ENCODE peak calls at places on chromosomes 6 and 20, in six cellular contexts. One of them, this sample, is unnamed.

GRCh38 chr6:19327684-19328083 is 509.5 kb upstream of the ID4 start:
- DNase-seq in CD4-positive, alpha-beta memory T cell: no peak
- DNase-seq in iPS DF 6.9: no peak
- DNase-seq in cardiac fibroblast: no peak
- DNase-seq in heart left ventricle: no peak
- DNase-seq in AG10803: no peak
- DNase-seq in this sample: no peak

GRCh38 chr6:15946701-15947390 is 182.0 kb upstream of the MYLIP start:
- DNase-seq in heart left ventricle: no peak
- DNase-seq in iPS DF 6.9: no peak
- DNase-seq in AG10803: no peak
- DNase-seq in CD4-positive, alpha-beta memory T cell: no peak
- DNase-seq in cardiac fibroblast: no peak
- DNase-seq in this sample: no peak

GRCh38 chr6:119536666-119537065 is 187.1 kb upstream of the MAN1A1 start:
- DNase-seq in cardiac fibroblast: no peak
- DNase-seq in iPS DF 6.9: no peak
- DNase-seq in CD4-positive, alpha-beta memory T cell: no peak
- DNase-seq in heart left ventricle: no peak
- DNase-seq in AG10803: no peak
- DNase-seq in this sample: no peak

GRCh38 chr20:5268449-5268848 is 48.3 kb downstream of the PROKR2 start:
- DNase-seq in CD4-positive, alpha-beta memory T cell: no peak
- DNase-seq in cardiac fibroblast: no peak
- DNase-seq in iPS DF 6.9: no peak
- DNase-seq in heart left ventricle: no peak
- DNase-seq in AG10803: no peak
- DNase-seq in this sample: no peak

GRCh38 chr6:133341607-133342158 is 100.5 kb downstream of the EYA4 start:
- DNase-seq in heart left ventricle: no peak
- DNase-seq in CD4-positive, alpha-beta memory T cell: no peak
- DNase-seq in cardiac fibroblast: peak; percentile 87
- DNase-seq in iPS DF 6.9: no peak
- DNase-seq in AG10803: peak; percentile 3
- DNase-seq in this sample: no peak

GRCh38 chr20:4550740-4551139 is 171.0 kb upstream of the PRND start:
- DNase-seq in AG10803: peak; percentile 13
- DNase-seq in heart left ventricle: no peak
- DNase-seq in cardiac fibroblast: peak; percentile 59
- DNase-seq in iPS DF 6.9: no peak
- DNase-seq in CD4-positive, alpha-beta memory T cell: no peak
- DNase-seq in this sample: no peak

GRCh38 chr6:150273457-150274309 is 95.1 kb upstream of the IYD start:
- DNase-seq in AG10803: no peak
- DNase-seq in cardiac fibroblast: no peak
- DNase-seq in CD4-positive, alpha-beta memory T cell: no peak
- DNase-seq in heart left ventricle: no peak
- DNase-seq in iPS DF 6.9: no peak
- DNase-seq in this sample: no peak

GRCh38 chr6:43621078-43621835 is 7.8 kb downstream of the GTPBP2 start:
- DNase-seq in CD4-positive, alpha-beta memory T cell: no peak
- DNase-seq in cardiac fibroblast: no peak
- DNase-seq in heart left ventricle: no peak
- DNase-seq in iPS DF 6.9: no peak
- DNase-seq in AG10803: no peak
- DNase-seq in this sample: no peak

GRCh38 chr6:148239215-148239614 is 103.4 kb upstream of the SASH1 start:
- DNase-seq in heart left ventricle: no peak
- DNase-seq in iPS DF 6.9: no peak
- DNase-seq in AG10803: no peak
- DNase-seq in cardiac fibroblast: no peak
- DNase-seq in CD4-positive, alpha-beta memory T cell: no peak
- DNase-seq in this sample: no peak

GRCh38 chr6:112321882-112322508 is 25.1 kb upstream of the RFPL4B start:
- DNase-seq in cardiac fibroblast: no peak
- DNase-seq in AG10803: no peak
- DNase-seq in CD4-positive, alpha-beta memory T cell: no peak
- DNase-seq in iPS DF 6.9: no peak
- DNase-seq in heart left ventricle: no peak
- DNase-seq in this sample: no peak

GRCh38 chr20:2042400-2042799 is 48.5 kb upstream of the PDYN start:
- DNase-seq in iPS DF 6.9: no peak
- DNase-seq in AG10803: peak; percentile 50
- DNase-seq in cardiac fibroblast: peak; percentile 56
- DNase-seq in CD4-positive, alpha-beta memory T cell: no peak
- DNase-seq in heart left ventricle: no peak
- DNase-seq in this sample: no peak

GRCh38 chr6:9136141-9136865 is 701.0 kb upstream of the SLC35B3 start:
- DNase-seq in AG10803: peak; percentile 80
- DNase-seq in heart left ventricle: no peak
- DNase-seq in iPS DF 6.9: no peak
- DNase-seq in cardiac fibroblast: no peak
- DNase-seq in CD4-positive, alpha-beta memory T cell: no peak
- DNase-seq in this sample: no peak

GRCh38 chr20:20188647-20189046 is 136.3 kb downstream of the CFAP61 start:
- DNase-seq in CD4-positive, alpha-beta memory T cell: no peak
- DNase-seq in iPS DF 6.9: no peak
- DNase-seq in cardiac fibroblast: no peak
- DNase-seq in AG10803: no peak
- DNase-seq in heart left ventricle: no peak
- DNase-seq in this sample: no peak

GRCh38 chr6:44933113-44933512 is 395.0 kb upstream of the RUNX2 start:
- DNase-seq in cardiac fibroblast: no peak
- DNase-seq in heart left ventricle: no peak
- DNase-seq in iPS DF 6.9: no peak
- DNase-seq in CD4-positive, alpha-beta memory T cell: peak; percentile 55
- DNase-seq in AG10803: no peak
- DNase-seq in this sample: no peak
- H3K4me3 ChIP-seq in cardiac fibroblast: no peak overlapping the region
- H3K4me3 ChIP-seq in heart left ventricle: no peak overlapping the region
- H3K4me3 ChIP-seq in iPS DF 6.9: no peak overlapping the region
- H3K4me3 ChIP-seq in CD4-positive, alpha-beta memory T cell: peak overlapping the region; percentile 12
- H3K4me3 ChIP-seq in AG10803: no peak overlapping the region
- H3K4me3 ChIP-seq in this sample: peak overlapping the region; percentile 60

DNA sequence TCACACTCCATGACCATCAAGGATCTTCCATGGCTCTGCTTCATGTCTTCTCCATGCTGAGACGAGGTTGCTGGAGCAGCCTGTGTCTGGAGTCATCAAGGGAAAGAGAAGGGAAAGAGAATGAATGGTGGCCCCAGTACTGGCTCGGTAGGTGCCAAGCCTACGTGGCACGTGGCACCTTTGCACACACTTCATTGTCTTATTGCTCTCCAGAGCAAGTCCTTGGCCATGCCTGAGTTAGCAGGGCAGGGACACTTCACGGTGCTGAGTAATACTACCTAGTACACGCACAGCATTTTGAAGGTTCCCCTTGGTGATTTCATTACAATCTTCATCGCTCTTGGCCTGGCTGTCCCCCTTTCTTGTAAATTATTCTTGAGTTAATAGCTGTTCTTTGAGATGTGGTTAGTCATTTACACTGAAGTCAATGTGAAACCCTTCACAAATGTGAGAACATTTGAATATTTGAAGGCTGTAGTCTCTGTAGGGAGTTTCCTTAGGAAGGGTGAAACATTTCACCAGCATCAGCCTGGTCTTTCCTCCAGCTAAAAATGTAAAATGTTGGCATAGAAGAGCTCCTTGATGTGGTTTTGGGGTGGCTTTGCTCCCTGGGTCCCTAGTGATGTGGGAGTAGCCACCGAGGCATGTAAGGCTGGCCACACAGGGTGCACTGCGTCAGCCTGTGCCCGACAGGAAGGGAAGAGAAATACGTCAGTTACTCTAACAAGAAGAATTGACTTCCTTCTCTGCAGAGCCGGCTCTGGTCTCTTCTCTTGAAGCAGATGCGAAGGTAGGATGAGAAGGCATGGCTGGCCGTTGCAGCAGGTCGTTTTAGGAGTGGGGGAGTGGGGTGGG is at the start of gene SYTL3:
- DNase-seq in heart left ventricle: peak; percentile 70
- DNase-seq in cardiac fibroblast: peak; percentile 88
- DNase-seq in CD4-positive, alpha-beta memory T cell: peak; percentile 94
- DNase-seq in iPS DF 6.9: no peak
- DNase-seq in AG10803: peak; percentile 84
- DNase-seq in this sample: peak; percentile 89
- H3K4me3 ChIP-seq in heart left ventricle: no peak within 1 kb of the TSS
- H3K4me3 ChIP-seq in cardiac fibroblast: no peak within 1 kb of the TSS
- H3K4me3 ChIP-seq in CD4-positive, alpha-beta memory T cell: no peak within 1 kb of the TSS
- H3K4me3 ChIP-seq in iPS DF 6.9: no peak within 1 kb of the TSS
- H3K4me3 ChIP-seq in AG10803: no peak within 1 kb of the TSS
- H3K4me3 ChIP-seq in this sample: peak within 1 kb of the TSS; percentile 44

GRCh38 chr6:13352165-13352564 is 23.8 kb upstream of the TBC1D7 start:
- DNase-seq in cardiac fibroblast: no peak
- DNase-seq in CD4-positive, alpha-beta memory T cell: no peak
- DNase-seq in iPS DF 6.9: no peak
- DNase-seq in AG10803: no peak
- DNase-seq in heart left ventricle: no peak
- DNase-seq in this sample: no peak

GRCh38 chr6:13355969-13356368 is 27.6 kb upstream of the TBC1D7 start:
- DNase-seq in cardiac fibroblast: no peak
- DNase-seq in heart left ventricle: no peak
- DNase-seq in iPS DF 6.9: no peak
- DNase-seq in CD4-positive, alpha-beta memory T cell: peak; percentile 39
- DNase-seq in AG10803: no peak
- DNase-seq in this sample: peak; percentile 76

GRCh38 chr6:13357551-13358075 is 29.3 kb upstream of the TBC1D7 start:
- DNase-seq in iPS DF 6.9: no peak
- DNase-seq in cardiac fibroblast: peak; percentile 81
- DNase-seq in AG10803: peak; percentile 68
- DNase-seq in CD4-positive, alpha-beta memory T cell: no peak
- DNase-seq in heart left ventricle: no peak
- DNase-seq in this sample: no peak

GRCh38 chr6:13354331-13355042 is 26.1 kb upstream of the TBC1D7 start:
- DNase-seq in heart left ventricle: no peak
- DNase-seq in AG10803: peak; percentile 81
- DNase-seq in CD4-positive, alpha-beta memory T cell: no peak
- DNase-seq in cardiac fibroblast: peak; percentile 82
- DNase-seq in iPS DF 6.9: no peak
- DNase-seq in this sample: no peak

DNA sequence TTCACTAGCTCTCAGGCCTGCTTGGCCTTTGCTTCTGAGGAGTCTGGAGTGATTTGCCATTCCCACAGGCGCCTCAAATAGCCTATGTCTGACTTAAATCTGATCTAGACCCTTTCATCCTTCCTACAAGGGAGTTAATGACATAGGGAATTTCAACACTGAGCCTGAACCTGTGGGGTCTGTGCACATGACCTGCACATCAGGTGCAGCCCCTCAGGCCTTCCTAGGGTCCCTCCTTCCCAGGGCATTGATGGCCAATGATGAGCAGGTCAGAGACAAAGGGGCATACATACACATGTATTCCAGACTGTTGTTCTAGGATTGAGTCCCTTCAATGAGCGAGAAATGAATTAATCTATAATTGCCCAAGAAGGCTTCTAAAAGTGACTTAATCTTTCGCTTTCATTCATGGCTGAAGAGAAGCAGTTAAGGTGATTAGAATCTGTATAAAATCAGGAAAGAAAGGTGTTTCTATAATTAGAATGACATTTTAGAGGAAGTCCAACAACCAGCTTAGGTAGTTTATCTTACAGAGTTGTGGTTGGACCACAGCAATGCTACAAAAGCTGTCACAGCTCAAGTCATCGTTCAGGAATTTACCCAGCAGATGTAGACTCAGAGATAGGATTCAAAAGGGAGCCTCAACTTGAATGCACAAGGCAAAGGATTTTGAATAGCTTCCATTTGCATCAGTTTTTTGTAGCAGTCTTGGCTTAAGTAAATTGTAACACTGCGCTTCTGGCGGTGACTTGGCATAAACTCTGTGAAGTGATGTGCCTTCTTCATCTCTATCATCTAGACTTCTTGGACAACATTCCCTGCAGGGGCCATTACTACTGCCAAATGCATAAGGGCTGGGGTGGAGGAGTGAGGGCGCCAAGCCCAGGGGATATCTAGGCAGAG is 27.0 kb upstream of the TBC1D7 start:
- DNase-seq in AG10803: peak; percentile 98
- DNase-seq in heart left ventricle: no peak
- DNase-seq in cardiac fibroblast: peak; percentile 96
- DNase-seq in iPS DF 6.9: no peak
- DNase-seq in CD4-positive, alpha-beta memory T cell: peak; percentile 32
- DNase-seq in this sample: peak; percentile 28
- H3K4me3 ChIP-seq in AG10803: no peak overlapping the region
- H3K4me3 ChIP-seq in heart left ventricle: no peak overlapping the region
- H3K4me3 ChIP-seq in cardiac fibroblast: no peak overlapping the region
- H3K4me3 ChIP-seq in iPS DF 6.9: no peak overlapping the region
- H3K4me3 ChIP-seq in CD4-positive, alpha-beta memory T cell: peak overlapping the region; percentile 19
- H3K4me3 ChIP-seq in this sample: peak overlapping the region; percentile 22

DNA sequence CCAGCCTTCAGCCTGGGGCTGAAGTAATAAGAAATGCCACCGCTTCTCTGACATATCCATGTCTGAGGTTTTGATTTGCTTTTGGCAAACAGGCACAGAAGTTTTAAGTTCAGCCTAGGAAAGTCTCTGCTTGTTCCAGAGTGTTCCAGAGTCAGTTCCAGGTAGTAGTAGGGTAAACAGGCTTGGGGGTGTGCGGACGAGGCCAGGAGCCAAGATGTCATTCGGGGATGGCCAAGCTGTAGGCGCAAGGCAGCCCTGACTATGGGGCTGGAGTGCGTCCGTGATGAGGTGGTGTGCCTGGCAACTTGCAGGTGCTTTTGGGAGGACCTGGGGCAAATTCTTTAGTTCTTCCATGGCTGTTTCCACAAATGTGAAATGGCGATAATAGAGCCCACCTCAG is 60.3 kb downstream of the IRF4 start:
- DNase-seq in cardiac fibroblast: no peak
- DNase-seq in CD4-positive, alpha-beta memory T cell: no peak
- DNase-seq in AG10803: no peak
- DNase-seq in iPS DF 6.9: no peak
- DNase-seq in heart left ventricle: no peak
- DNase-seq in this sample: no peak
- H3K4me3 ChIP-seq in cardiac fibroblast: no peak overlapping the region
- H3K4me3 ChIP-seq in CD4-positive, alpha-beta memory T cell: no peak overlapping the region
- H3K4me3 ChIP-seq in AG10803: no peak overlapping the region
- H3K4me3 ChIP-seq in iPS DF 6.9: no peak overlapping the region
- H3K4me3 ChIP-seq in heart left ventricle: no peak overlapping the region
- H3K4me3 ChIP-seq in this sample: no peak overlapping the region

This sample was measured in naive thymus-derived CD4-positive, alpha-beta T cell.